ENCODE peak calls at places on chromosome 6, in five cellular contexts. Z is AG04449, C is fibroblast of mammary gland, U is RWPE1, O is kidney. I is an unnamed sample.

GRCh38 chr6:146896062-146896813 is 297.5 kb downstream of the ADGB start:
- DNase-seq in Z (no peak), C (no peak), U (no peak), O (no peak), I (no peak)

GRCh38 chr6:113598786-113599185 is 258.4 kb upstream of the MARCKS start:
- DNase-seq in Z (no peak), C (no peak), U (no peak), O (no peak), I (no peak)

GRCh38 chr6:6546318-6547110 is 42.0 kb upstream of the LY86 start:
- DNase-seq in Z (no peak), C (peak), U (no peak), O (peak), I (no peak)

GRCh38 chr6:162621246-162621645 is 106.3 kb downstream of the PRKN start:
- DNase-seq in Z (no peak), C (peak), U (peak), O (no peak), I (no peak)

GRCh38 chr6:5121479-5121878 is 36.3 kb downstream of the PPP1R3G start:
- DNase-seq in Z (no peak), C (no peak), U (no peak), O (no peak), I (no peak)

GRCh38 chr6:158003910-158004695 is 22.4 kb downstream of the SYNJ2 start:
- DNase-seq in Z (no peak), C (no peak), U (no peak), O (no peak), I (no peak)

GRCh38 chr6:170464524-170464979 is 88.6 kb downstream of the PSMB1 start:
- DNase-seq in Z (no peak), C (no peak), U (no peak), O (no peak), I (no peak)

GRCh38 chr6:72182337-72183246 is 296.2 kb downstream of the RIMS1 start:
- DNase-seq in Z (no peak), C (peak), U (peak), O (no peak), I (no peak)

GRCh38 chr6:24930386-24930785 is 5.4 kb downstream of the RIPOR2 start:
- DNase-seq in Z (peak), C (peak), U (no peak), O (no peak), I (peak)

GRCh38 chr6:89597988-89598387 is 40.6 kb downstream of the LYRM2 start:
- DNase-seq in Z (no peak), C (peak), U (peak), O (no peak), I (no peak)

GRCh38 chr6:158625881-158626305 is 18.6 kb downstream of the DYNLT1 start:
- DNase-seq in Z (no peak), C (no peak), U (no peak), O (no peak), I (no peak)

GRCh38 chr6:143337201-143337949 is 113.1 kb downstream of the ADAT2 start:
- DNase-seq in Z (no peak), C (no peak), U (no peak), O (no peak), I (no peak)

GRCh38 chr6:79152269-79152737 is 74.2 kb upstream of the PHIP start:
- DNase-seq in Z (no peak), C (no peak), U (no peak), O (no peak), I (no peak)

GRCh38 chr6:7214400-7214940 is 98.5 kb downstream of the SSR1 start:
- DNase-seq in Z (no peak), C (no peak), U (no peak), O (no peak), I (no peak)

GRCh38 chr6:67680297-67680932 is 954.7 kb upstream of the ADGRB3 start:
- DNase-seq in Z (peak), C (peak), U (no peak), O (no peak), I (no peak)

GRCh38 chr6:77462359-77463307 is 658 bp downstream of the HTR1B start:
- DNase-seq in Z (no peak), C (no peak), U (no peak), O (no peak), I (no peak)

GRCh38 chr6:71194730-71195129 is 93.9 kb upstream of the OGFRL1 start:
- DNase-seq in Z (peak), C (peak), U (peak), O (no peak), I (no peak)

GRCh38 chr6:105226598-105227291 is 46.9 kb upstream of the POPDC3 start:
- DNase-seq in Z (no peak), C (peak), U (no peak), O (no peak), I (no peak)

GRCh38 chr6:52221302-52221701 is 23.0 kb downstream of the IL17F start:
- DNase-seq in Z (no peak), C (no peak), U (no peak), O (no peak), I (no peak)

GRCh38 chr6:40997256-40997957 is 41.6 kb downstream of the UNC5CL start:
- DNase-seq in Z (peak), C (peak), U (peak), O (no peak), I (peak)

GRCh38 chr6:40998661-40999060 is 40.4 kb downstream of the UNC5CL start:
- DNase-seq in Z (no peak), C (no peak), U (no peak), O (no peak), I (no peak)

GRCh38 chr6:41000248-41000647 is 38.8 kb downstream of the UNC5CL start:
- DNase-seq in Z (no peak), C (no peak), U (no peak), O (no peak), I (no peak)

GRCh38 chr6:40999498-41000070 is 39.4 kb downstream of the UNC5CL start:
- DNase-seq in Z (no peak), C (peak), U (no peak), O (no peak), I (no peak)

DNA sequence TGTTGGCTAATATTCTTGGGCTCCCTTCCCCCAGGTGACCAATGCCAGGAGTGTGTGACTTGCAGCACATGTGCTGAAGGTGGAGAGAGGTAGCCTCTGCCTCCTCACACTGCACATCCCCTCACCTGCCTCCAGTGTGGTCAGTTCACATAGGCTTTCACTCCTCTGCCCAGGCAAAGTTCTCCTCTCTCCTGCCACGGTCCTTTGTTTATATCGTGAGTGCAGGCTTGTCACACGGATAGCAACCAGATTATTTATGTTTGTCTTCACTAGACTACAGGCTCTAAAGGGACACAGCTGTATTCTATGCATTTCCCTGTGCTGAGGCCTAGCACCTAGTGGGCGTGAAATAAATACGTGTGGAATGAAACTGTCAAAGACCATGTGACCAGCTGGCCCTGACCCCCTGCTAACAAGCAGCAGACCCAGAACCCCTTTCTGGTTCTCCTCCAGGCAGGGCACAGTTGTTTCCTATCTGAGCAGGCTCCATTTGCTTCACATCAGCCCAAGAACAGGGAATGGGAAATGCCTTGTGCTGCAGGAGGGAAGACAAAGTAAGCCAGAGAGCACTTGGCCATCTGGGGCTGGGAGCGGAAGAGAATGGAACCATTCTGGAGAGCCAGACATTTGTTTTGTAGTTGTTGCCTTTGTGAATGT is 42.3 kb downstream of the UNC5CL start:
- DNase-seq in Z (no peak), C (no peak), U (no peak), O (no peak), I (no peak)
- TF ChIP-seq CTCF in Z (no peak), C (no peak), U (no peak), O (no peak), I (no peak)

GRCh38 chr6:106684011-106684410 is 54.6 kb downstream of the QRSL1 start:
- DNase-seq in Z (no peak), C (no peak), U (no peak), O (no peak), I (no peak)

GRCh38 chr6:106692823-106693216 is 63.4 kb downstream of the QRSL1 start:
- DNase-seq in Z (no peak), C (no peak), U (no peak), O (no peak), I (no peak)

GRCh38 chr6:106692112-106692822 is 62.9 kb downstream of the QRSL1 start:
- DNase-seq in Z (peak), C (peak), U (peak), O (peak), I (no peak)

GRCh38 chr6:106685833-106686232 is 56.5 kb downstream of the QRSL1 start:
- DNase-seq in Z (peak), C (no peak), U (no peak), O (no peak), I (no peak)

DNA sequence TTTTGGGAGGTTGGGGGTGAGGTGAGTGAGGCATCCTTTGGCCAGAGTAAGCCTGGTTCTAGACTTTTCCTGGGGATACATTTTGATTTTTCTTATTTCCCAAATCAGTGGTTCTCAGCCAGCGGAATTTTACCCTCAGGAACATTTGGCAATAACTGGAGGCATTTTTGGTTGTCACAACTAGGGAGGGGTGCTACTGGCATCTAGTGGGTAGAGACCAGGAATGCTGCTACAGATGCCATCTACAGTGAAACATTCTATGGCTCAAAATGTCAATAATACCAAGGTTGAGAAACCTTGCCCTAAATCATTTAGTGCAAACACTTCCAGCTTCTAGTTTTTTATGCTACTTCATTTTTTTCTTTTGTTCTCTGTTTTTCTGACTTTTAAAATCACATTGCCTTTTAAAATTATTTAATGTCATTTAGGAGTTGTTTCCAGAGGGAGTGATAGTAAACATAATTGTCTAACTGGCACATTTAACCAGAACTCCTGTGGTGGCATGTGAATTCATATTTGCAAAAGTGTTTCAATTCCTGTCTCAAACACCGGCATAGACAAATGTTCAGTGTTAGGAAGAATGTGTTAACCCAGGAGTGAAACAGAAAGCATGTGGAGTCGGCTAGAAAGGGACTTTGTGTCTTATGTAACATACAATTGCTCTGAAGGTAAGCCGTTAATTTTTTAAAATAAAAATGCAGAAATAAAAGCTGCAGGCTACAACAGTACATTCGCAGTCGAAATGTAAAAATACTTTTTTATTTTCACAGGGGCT is 59.0 kb downstream of the QRSL1 start:
- DNase-seq in Z (no peak), C (no peak), U (no peak), O (no peak), I (no peak)
- TF ChIP-seq CTCF in Z (no peak), C (no peak), U (no peak), O (no peak), I (no peak)

GRCh38 chr6:118896339-118897136 is 2.6 kb downstream of the ASF1A start:
- DNase-seq in Z (no peak), C (peak), U (peak), O (no peak), I (no peak)
- TF ChIP-seq CTCF in Z (peak), C (peak), U (peak), O (peak), I (peak)

DNA sequence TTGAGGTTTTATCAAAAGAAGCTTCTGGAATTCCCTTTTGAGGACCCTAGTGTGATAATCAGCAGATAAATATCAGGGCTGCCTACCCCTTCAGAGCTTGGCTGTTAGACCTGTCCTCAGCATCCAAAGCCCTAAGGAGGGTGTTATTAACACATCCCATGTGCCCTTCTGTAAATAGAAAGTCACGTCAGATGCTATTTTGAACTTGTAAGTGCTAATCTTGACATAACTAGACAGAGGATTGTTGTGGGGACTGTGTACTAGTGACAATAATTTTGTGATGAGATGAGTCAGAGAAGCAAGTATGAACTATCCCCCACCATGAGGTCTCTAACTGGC is 4.9 kb upstream of the LAMA4 start:
- DNase-seq in Z (no peak), C (no peak), U (no peak), O (no peak), I (no peak)
- TF ChIP-seq CTCF in Z (no peak), C (no peak), U (no peak), O (no peak), I (no peak)

DNA sequence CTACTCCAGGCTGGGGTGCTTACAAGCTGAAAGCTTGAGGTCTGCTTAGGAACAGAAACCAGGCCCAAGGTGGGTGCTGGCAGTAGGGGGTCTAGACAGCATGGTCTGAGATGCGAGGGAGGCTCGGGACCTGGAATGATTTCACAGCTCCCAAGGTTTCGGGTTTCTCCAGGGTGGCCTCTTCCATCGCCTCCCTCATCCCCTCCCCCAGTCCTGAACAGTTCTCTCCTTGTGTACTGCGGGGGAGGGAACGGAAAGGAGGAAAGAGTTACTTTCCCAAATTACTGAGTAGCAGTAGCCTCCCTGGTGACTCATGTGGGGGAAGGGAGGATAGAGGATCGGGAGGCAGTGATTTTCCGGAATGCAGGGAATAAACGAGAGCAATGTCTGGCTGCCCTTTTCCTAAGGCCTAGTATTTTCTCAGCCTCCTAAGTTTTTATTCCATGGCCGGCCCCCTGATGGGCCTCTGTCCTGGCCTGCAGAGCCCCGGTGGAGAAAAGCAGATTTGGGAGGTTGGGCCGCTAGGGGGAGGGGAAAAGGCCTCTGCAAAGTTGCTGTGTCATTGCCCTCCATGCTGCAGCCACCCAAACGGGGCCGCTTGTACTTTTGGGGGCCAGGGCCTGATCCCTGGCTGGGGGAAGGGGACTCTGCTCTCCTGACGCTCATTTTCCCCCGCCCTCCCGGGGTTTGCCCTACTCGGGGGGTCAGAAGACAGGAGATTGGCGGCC is 1.5 kb downstream of the BRD2 start:
- DNase-seq in Z (peak), C (peak), U (peak), O (peak), I (peak)
- TF ChIP-seq CTCF in Z (no peak), C (peak), U (no peak), O (no peak), I (peak)

GRCh38 chr6:12147557-12148316 is 135.6 kb downstream of the HIVEP1 start:
- DNase-seq in Z (no peak), C (no peak), U (no peak), O (no peak), I (no peak)
- TF ChIP-seq CTCF in Z (peak), C (peak), U (no peak), O (no peak), I (peak)

GRCh38 chr6:144651219-144651618 is 366.1 kb downstream of the UTRN start:
- DNase-seq in Z (no peak), C (no peak), U (no peak), O (no peak), I (no peak)

GRCh38 chr6:144649085-144649484 is 363.9 kb downstream of the UTRN start:
- DNase-seq in Z (no peak), C (no peak), U (no peak), O (no peak), I (no peak)

GRCh38 chr6:144646066-144646800 is 361.1 kb downstream of the UTRN start:
- DNase-seq in Z (no peak), C (no peak), U (no peak), O (no peak), I (no peak)

GRCh38 chr6:144647406-144647964 is 362.4 kb downstream of the UTRN start:
- DNase-seq in Z (no peak), C (no peak), U (no peak), O (no peak), I (no peak)

GRCh38 chr6:144647971-144648651 is 363.0 kb downstream of the UTRN start:
- DNase-seq in Z (no peak), C (no peak), U (no peak), O (no peak), I (no peak)
- TF ChIP-seq CTCF in Z (no peak), C (no peak), U (no peak), O (no peak), I (no peak)